ENCODE peak calls at places on chromosome 16, in four cellular contexts. U, W, J and H are unnamed samples.
A peak's percentile ranks its signal among the peaks of the same experiment; 100 is the strongest.

GRCh38 chr16:10992797-10993196 is 48.4 kb downstream of the CLEC16A start:
- DNase-seq in U (peak; percentile 93), W (peak; percentile 76), J (no peak), H (peak; percentile 21)

GRCh38 chr16:83068686-83069085 is 441.9 kb downstream of the CDH13 start:
- DNase-seq in U (peak; percentile 46), W (no peak), J (no peak), H (peak; percentile 91)

GRCh38 chr16:87675111-87675510 is 72.8 kb downstream of the JPH3 start:
- DNase-seq in U (no peak), W (no peak), J (no peak), H (peak; percentile 43)

GRCh38 chr16:57966133-57966805 is 4.7 kb downstream of the CNGB1 start:
- DNase-seq in U (no peak), W (no peak), J (no peak), H (no peak)

GRCh38 chr16:80518436-80518835 is 22.4 kb upstream of the DYNLRB2 start:
- DNase-seq in U (peak; percentile 11), W (no peak), J (no peak), H (no peak)

GRCh38 chr16:49564577-49565224 is 191.1 kb downstream of the C16orf78 start:
- DNase-seq in U (no peak), W (no peak), J (no peak), H (no peak)

GRCh38 chr16:65538945-65539344 is 417.1 kb upstream of the CDH11 start:
- DNase-seq in U (peak; percentile 60), W (no peak), J (no peak), H (no peak)

GRCh38 chr16:83147244-83147643 is 520.5 kb downstream of the CDH13 start:
- DNase-seq in U (peak; percentile 6), W (no peak), J (no peak), H (peak; percentile 9)

GRCh38 chr16:11629071-11630030 is 38.9 kb upstream of the SNN start:
- DNase-seq in U (peak; percentile 41), W (no peak), J (no peak), H (no peak)

DNA sequence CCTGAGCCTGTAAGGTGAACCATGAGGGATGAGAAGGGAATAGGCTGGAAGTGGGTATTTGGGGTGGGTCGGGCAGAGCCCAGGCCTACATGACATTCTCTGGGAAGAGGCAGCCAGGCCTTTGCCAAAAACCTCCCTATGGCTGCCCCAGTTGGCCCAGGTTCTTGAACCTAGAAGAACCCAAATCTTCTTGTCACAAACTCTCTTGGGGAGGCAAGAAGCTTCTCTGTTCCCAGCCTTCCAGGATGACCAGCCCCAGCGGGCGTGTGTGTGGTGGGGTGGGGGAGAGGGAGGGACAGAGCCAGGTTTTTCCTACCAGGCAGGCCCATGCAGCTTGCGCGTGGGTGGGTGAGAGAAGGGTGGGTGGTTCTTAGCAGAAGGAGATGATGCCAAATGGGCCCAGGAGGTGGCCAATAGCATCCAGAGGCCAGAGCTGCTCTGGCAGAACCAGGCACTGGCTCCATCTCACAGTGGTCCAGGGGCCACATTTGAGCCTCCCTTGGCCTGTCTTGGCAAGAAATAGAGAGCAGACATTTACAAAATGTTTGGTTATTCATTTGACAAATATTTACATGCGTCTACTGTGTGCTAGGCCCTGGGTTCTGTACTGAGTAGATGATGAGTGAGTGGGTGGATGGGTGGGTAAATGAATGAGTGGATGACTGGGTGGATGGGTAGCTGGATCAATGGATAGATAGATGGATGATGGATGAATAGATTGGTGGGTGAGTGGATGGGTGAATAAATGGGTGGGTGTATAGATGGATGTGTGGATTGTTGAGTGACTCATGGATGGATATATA is 44.3 kb upstream of the PLCG2 start:
- DNase-seq in U (no peak), W (no peak), J (no peak), H (no peak)
- TF ChIP-seq FOS in U (no peak), W (no peak), J (no peak), H (no peak)

GRCh38 chr16:84647830-84648594 is at the start of gene KLHL36:
- DNase-seq in U (no peak), W (peak; percentile 99), J (no peak), H (peak; percentile 33)

GRCh38 chr16:84648595-84649510 is 542 bp downstream of the KLHL36 start:
- DNase-seq in U (no peak), W (peak; percentile 95), J (no peak), H (no peak)

GRCh38 chr16:84649511-84649861 is 1.2 kb downstream of the KLHL36 start:
- DNase-seq in U (no peak), W (no peak), J (no peak), H (no peak)

GRCh38 chr16:84652565-84652964 is 4.3 kb downstream of the KLHL36 start:
- DNase-seq in U (no peak), W (no peak), J (no peak), H (no peak)

GRCh38 chr16:84650062-84650991 is 2.0 kb downstream of the KLHL36 start:
- DNase-seq in U (peak; percentile 86), W (no peak), J (no peak), H (no peak)
- TF ChIP-seq FOS in U (peak; percentile 29), W (no peak), J (no peak), H (no peak)

GRCh38 chr16:89561195-89562026 is 929 bp downstream of the RPL13 start:
- DNase-seq in U (no peak), W (peak; percentile 31), J (no peak), H (peak; percentile 25)

GRCh38 chr16:89560413-89561194 is at the start of gene RPL13:
- DNase-seq in U (peak; percentile 94), W (peak; percentile 93), J (peak; percentile 67), H (peak; percentile 94)

GRCh38 chr16:89562939-89563338 is 2.5 kb downstream of the RPL13 start:
- DNase-seq in U (no peak), W (no peak), J (no peak), H (no peak)

GRCh38 chr16:89563639-89564392 is 3.3 kb downstream of the RPL13 start:
- DNase-seq in U (no peak), W (no peak), J (no peak), H (no peak)

DNA sequence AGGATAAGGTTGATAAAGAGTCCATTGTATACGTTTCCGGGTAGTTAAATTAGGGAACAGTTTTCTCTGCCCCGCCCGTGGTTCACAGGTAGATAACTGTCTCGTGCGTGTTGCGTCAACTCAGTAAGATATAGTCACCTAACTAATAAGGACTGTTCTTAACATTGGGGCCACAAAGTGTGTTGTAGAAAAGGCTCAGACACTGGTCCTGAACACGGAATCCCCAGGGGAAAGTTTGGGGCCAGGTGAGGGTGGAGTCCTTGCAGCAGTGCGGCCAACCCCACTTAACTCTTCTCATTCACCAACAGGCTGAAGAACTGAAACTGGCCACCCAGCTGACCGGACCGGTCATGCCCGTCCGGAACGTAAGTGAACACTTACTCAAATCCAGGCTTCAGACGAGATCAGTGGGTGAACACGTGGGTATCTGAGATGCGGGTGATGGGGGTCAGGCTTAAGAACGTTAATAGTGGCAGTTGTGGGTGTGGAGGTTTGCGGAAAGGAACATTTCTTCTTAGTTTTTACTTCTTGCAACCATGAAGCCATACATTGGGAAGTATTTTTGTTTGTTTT is 1.6 kb downstream of the RPL13 start:
- DNase-seq in U (no peak), W (no peak), J (no peak), H (no peak)
- TF ChIP-seq FOS in U (no peak), W (no peak), J (no peak), H (no peak)

GRCh38 chr16:70715113-70715711 is 29.4 kb upstream of the MTSS2 start:
- DNase-seq in U (peak; percentile 98), W (peak; percentile 24), J (no peak), H (no peak)
- TF ChIP-seq FOS in U (peak; percentile 86), W (no peak), J (no peak), H (no peak)

DNA sequence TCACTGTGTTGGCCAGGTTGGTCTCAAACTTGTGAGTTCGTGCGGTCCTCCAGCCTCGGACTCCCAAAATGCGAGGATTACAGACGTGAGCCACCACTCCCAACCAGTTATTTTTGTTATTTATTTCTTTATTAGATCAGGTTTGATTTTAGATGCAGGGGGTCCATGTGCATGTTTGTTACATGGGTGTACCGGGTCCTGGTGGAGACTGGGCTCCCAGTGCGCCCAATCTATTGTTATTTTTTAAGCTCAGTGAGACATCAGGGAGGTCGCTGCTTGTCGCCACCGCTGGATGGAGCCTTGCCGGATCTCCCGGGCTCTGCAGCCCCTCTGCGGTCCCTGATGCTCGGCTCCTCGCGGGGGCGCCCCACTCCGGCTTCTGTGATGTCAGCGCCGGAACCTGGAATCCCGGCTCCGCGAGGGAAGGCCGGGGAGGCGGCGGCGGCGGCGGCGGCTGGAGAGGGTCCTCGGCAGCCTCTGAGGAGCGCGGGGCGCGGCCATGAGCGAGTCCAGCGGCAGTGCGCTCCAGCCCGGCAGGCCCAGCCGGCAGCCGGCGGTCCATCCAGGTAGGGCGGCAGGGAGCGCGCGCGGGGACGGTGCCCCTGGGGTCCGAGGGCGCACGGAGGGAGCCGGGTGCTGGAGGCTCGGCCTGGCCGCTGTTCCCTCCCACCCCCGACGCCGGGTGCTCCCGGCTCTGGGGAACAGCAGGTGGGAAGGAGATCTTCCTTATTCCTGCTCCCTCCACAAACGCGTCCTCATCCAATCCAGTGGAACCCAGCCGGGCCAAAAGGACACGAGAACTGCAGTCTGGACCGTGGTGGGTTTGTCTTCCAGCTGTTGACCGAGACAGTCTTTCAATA is at the start of gene TMC7:
- DNase-seq in U (peak; percentile 79), W (peak; percentile 87), J (no peak), H (peak; percentile 89)
- TF ChIP-seq FOS in U (no peak), W (no peak), J (no peak), H (no peak)

GRCh38 chr16:19809693-19810092 is 75.0 kb downstream of the GPRC5B start:
- DNase-seq in U (no peak), W (no peak), J (no peak), H (no peak)
- TF ChIP-seq FOS in U (no peak), W (no peak), J (no peak), H (no peak)